ENCODE peak calls at places on chromosomes 7 and 10, in five cellular contexts. R is hepatocyte, J is K562, P is mesendoderm, U is fibroblast of lung. Y is an unnamed sample.

GRCh38 chr10:11515596-11516418 is 95.6 kb downstream of the USP6NL start:
- DNase-seq in P (peak; percentile 70), U (peak; percentile 45), J (peak; percentile 47), R (peak; percentile 70), Y (peak; percentile 80)

GRCh38 chr10:61298194-61298593 is 155.0 kb downstream of the TMEM26 start:
- DNase-seq in R (no peak), U (no peak), P (no peak), J (no peak), Y (no peak)

GRCh38 chr7:32244806-32245345 is 174.7 kb upstream of the PDE1C start:
- DNase-seq in J (no peak), P (no peak), R (no peak), U (no peak), Y (no peak)

GRCh38 chr10:110411047-110411410 is 86.7 kb upstream of the DUSP5 start:
- DNase-seq in R (no peak), U (peak; percentile 87), P (no peak), J (no peak), Y (peak; percentile 53)

GRCh38 chr7:23043441-23043840 is 29.5 kb upstream of the HYCC1 start:
- DNase-seq in P (no peak), J (no peak), R (no peak), U (peak; percentile 60), Y (peak; percentile 39)

GRCh38 chr10:101040851-101041250 is 9.8 kb downstream of the SFXN3 start:
- DNase-seq in P (no peak), U (no peak), J (no peak), R (no peak), Y (no peak)

GRCh38 chr10:57657164-57657765 is 610.4 kb downstream of the IPMK start:
- DNase-seq in J (peak; percentile 42), R (peak; percentile 83), U (peak; percentile 33), P (peak; percentile 80), Y (peak; percentile 62)

GRCh38 chr7:115984105-115984504 is 46.5 kb downstream of the TFEC start:
- DNase-seq in P (no peak), U (peak; percentile 7), J (no peak), R (no peak), Y (peak; percentile 32)

GRCh38 chr10:91389636-91390512 is 20.3 kb upstream of the HECTD2 start:
- DNase-seq in U (peak; percentile 39), J (peak; percentile 27), R (peak; percentile 86), P (peak; percentile 37), Y (peak; percentile 81)

GRCh38 chr7:24821045-24821853 is 64.0 kb upstream of the GSDME start:
- DNase-seq in U (peak; percentile 99), J (peak; percentile 73), P (peak; percentile 30), R (peak; percentile 84), Y (peak; percentile 96)

GRCh38 chr10:123567984-123568745 is 98.0 kb upstream of the GPR26 start:
- DNase-seq in R (no peak), J (no peak), U (no peak), P (no peak), Y (no peak)

GRCh38 chr10:102117391-102118159 is 2.6 kb downstream of the LDB1 start:
- DNase-seq in J (peak; percentile 10), U (peak; percentile 73), R (peak; percentile 93), P (peak; percentile 79), Y (peak; percentile 76)

GRCh38 chr10:63446716-63447440 is 18.9 kb downstream of the JMJD1C start:
- DNase-seq in U (no peak), R (no peak), J (no peak), P (no peak), Y (no peak)

GRCh38 chr10:103582331-103583123 is 89.0 kb downstream of the NEURL1 start:
- DNase-seq in P (no peak), J (no peak), U (no peak), R (no peak), Y (no peak)

GRCh38 chr10:80590585-80591125 is 53.0 kb downstream of the SH2D4B start:
- DNase-seq in P (no peak), J (no peak), U (no peak), R (no peak), Y (no peak)

GRCh38 chr7:3157541-3158287 is 114.0 kb upstream of the CARD11 start:
- DNase-seq in R (no peak), P (no peak), J (no peak), U (peak; percentile 66), Y (peak; percentile 34)

GRCh38 chr7:129091484-129092002 is 36.6 kb upstream of the TNPO3 start:
- DNase-seq in U (peak; percentile 41), J (peak; percentile 90), R (peak; percentile 85), P (peak; percentile 89), Y (peak; percentile 69)

GRCh38 chr7:40220421-40220911 is 85.7 kb downstream of the SUGCT start:
- DNase-seq in R (no peak), U (peak; percentile 72), J (no peak), P (peak; percentile 44), Y (peak; percentile 75)

GRCh38 chr7:102262536-102262935 is 24.1 kb upstream of the SH2B2 start:
- DNase-seq in P (no peak), R (no peak), U (no peak), J (no peak), Y (no peak)

GRCh38 chr7:28662236-28662635 is 249.9 kb downstream of the CREB5 start:
- DNase-seq in J (no peak), R (no peak), P (peak; percentile 33), U (no peak), Y (no peak)

GRCh38 chr7:131533566-131534561 is 22.6 kb downstream of the PODXL start:
- DNase-seq in U (no peak), J (no peak), R (no peak), P (no peak), Y (no peak)

GRCh38 chr10:129622736-129623135 is 155.7 kb downstream of the MGMT start:
- DNase-seq in R (no peak), P (peak; percentile 46), J (no peak), U (peak; percentile 69), Y (no peak)

GRCh38 chr7:84245831-84246230 is 51.2 kb upstream of the SEMA3A start:
- DNase-seq in J (no peak), P (peak; percentile 59), R (no peak), U (no peak), Y (no peak)

GRCh38 chr7:55336540-55336939 is 28.6 kb upstream of the LANCL2 start:
- DNase-seq in U (no peak), P (no peak), R (no peak), J (no peak), Y (no peak)

GRCh38 chr7:14761506-14762296 is 140.8 kb downstream of the DGKB start:
- DNase-seq in J (no peak), R (peak; percentile 47), P (no peak), U (peak; percentile 86), Y (peak; percentile 91)

GRCh38 chr7:151687523-151688235 is 168.0 kb upstream of the RHEB start:
- DNase-seq in R (peak; percentile 88), P (peak; percentile 99), J (peak; percentile 87), U (peak; percentile 98), Y (peak; percentile 96)

GRCh38 chr7:30460246-30460633 is 18.3 kb downstream of the NOD1 start:
- DNase-seq in R (no peak), J (no peak), P (no peak), U (no peak), Y (peak; percentile 13)

GRCh38 chr7:98283127-98283886 is 1.8 kb downstream of the BRI3 start:
- DNase-seq in J (no peak), P (no peak), U (peak; percentile 56), R (peak; percentile 46), Y (peak; percentile 88)

GRCh38 chr7:98282727-98283126 is 1.2 kb downstream of the BRI3 start:
- DNase-seq in P (no peak), R (peak; percentile 13), J (no peak), U (peak; percentile 14), Y (peak; percentile 50)

GRCh38 chr7:98280296-98280695 is 1.2 kb upstream of the BRI3 start:
- DNase-seq in R (no peak), P (no peak), J (no peak), U (no peak), Y (no peak)

GRCh38 chr7:98280791-98281756 is at the start of gene BRI3:
- DNase-seq in P (peak; percentile 94), J (peak; percentile 92), U (peak; percentile 82), R (peak; percentile 98), Y (peak; percentile 96)

DNA sequence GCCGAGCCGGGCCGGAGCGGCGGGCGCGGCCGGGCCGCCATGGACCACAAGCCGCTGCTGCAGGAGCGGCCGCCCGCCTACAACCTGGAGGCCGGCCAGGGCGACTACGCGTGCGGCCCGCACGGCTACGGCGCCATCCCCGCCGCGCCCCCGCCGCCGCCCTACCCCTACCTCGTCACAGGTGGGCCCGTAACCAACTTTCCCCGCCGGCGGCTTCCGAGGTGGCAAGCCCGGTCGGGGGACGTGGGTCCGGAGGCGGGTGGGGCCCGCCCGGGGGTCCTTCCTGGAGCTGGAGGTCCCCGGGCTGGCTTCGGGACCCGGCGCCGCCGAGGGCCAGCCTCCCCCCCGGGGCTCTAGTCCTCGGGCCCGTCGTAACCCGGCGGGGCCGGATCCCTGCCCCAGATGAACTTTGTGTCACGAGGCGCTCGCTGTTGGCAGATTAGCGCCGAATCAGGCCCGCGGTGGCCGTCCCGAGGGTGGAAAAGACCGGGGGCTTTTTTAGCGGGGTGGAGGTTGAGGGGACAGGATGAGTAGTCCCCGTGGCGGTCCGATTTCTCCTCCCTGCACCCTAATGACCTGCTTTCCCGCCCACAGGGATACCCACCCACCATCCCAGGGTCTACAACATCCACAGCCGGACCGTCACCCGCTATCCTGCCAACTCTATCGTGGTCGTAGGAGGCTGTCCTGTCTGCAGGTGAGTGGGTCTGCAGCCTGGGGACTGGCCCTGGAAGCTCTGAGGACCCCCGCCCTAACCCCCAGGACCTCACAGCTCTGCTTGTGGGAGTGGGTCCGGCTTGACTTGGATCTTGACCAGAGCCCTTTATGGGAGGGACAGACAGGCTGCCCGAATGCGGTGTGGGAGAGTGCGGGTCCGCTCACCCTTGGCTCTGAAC is 519 bp downstream of the BRI3 start:
- DNase-seq in U (no peak), P (no peak), R (peak; percentile 64), J (peak; percentile 45), Y (peak; percentile 56)
- H3K4me3 ChIP-seq in U (peak overlapping the region; percentile 71), P (peak overlapping the region; percentile 77), R (peak overlapping the region; percentile 98), J (peak overlapping the region; percentile 68), Y (peak overlapping the region; percentile 86)

GRCh38 chr7:149790754-149791360 is 17.5 kb upstream of the ZNF467 start:
- DNase-seq in R (no peak), J (no peak), U (no peak), P (no peak), Y (no peak)
- H3K27me3 ChIP-seq in R (peaks cover 24% of the 10 kb centered on the region), J (peaks cover 72% of the 10 kb centered on the region), U (peaks cover 6% of the 10 kb centered on the region), P (peaks cover 10% of the 10 kb centered on the region), Y (peaks cover 46% of the 10 kb centered on the region)

DNA sequence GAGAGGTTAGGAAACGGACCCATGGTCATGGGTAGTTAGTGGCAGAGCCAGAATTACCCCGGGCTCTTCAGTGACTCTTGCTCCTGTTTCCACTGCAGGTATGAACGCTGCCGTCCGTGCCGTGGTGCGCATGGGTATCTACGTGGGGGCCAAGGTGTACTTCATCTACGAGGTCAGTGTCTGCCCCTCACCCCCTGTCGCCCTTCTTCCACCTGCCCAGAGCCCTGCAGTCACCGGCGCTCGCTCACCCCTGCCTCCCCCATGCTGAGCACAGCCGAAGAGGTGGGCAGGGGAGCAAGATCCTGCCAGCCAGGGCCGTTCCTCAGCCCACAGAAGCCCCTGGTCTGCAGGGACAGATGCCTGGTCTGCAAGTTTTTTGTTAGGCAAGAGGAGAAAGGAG is 14.9 kb downstream of the PFKP start:
- DNase-seq in J (no peak), U (no peak), P (no peak), R (no peak), Y (no peak)
- H3K79me2 ChIP-seq in J (peaks cover 74% of the 10 kb centered on the region), U (peaks cover 45% of the 10 kb centered on the region), P (peaks cover 23% of the 10 kb centered on the region), R (no peaks in the 10 kb centered on the region), Y (peaks cover 80% of the 10 kb centered on the region)

DNA sequence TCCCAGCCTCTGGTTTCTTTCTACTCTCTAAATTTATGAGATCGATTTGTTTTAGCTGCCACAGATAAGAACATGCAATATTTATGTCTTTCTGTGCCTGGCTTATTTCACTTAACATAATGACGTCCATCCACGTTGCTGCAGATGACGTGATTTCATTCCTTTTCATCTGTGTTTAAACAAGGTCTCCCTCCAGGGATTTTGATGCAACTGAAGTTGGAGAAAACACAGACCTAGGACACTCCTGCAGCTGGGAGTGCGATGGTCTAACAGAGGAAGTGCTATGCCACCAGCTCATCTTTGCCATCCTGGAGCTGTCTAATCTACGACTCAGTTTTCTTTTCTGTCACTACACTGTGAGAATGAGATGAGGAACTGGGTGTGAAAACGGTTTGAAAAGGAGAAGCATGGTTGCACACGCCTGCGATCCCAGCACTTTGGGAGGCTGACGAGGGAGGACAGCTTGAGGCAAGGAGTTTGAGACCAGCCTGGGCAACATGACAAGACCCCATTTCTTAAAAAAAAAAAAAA is 1.5 kb upstream of the KCTD7 start:
- DNase-seq in U (no peak), P (no peak), J (no peak), R (peak; percentile 74), Y (peak; percentile 85)
- H3K4me3 ChIP-seq in U (no peak overlapping the region), P (no peak overlapping the region), J (no peak overlapping the region), R (no peak overlapping the region), Y (peak overlapping the region; percentile 79)